ENCODE peak calls at places on chromosomes 12 and 14, in seven cellular contexts. One of them, this sample, is unnamed.

GRCh38 chr12:1797011-1797901 is 23.1 kb upstream of the LRTM2 start:
- DNase-seq in GM04504: no peak
- DNase-seq in activated naive CD4-positive, alpha-beta T cell treated with anti-CD3 and anti-CD28 coated beads, Interleukin-2, amount 10 ng/mL, durations not matched to agents 7 days and 5 days: peak
- DNase-seq in anterior cingulate cortex: no peak
- DNase-seq in pulmonary artery endothelial cell: no peak
- DNase-seq in myocyte: no peak
- DNase-seq in RWPE1: no peak
- DNase-seq in this sample: no peak

GRCh38 chr14:52895000-52895399 is 55.9 kb downstream of the FERMT2 start:
- DNase-seq in GM04504: no peak
- DNase-seq in activated naive CD4-positive, alpha-beta T cell treated with anti-CD3 and anti-CD28 coated beads, Interleukin-2, amount 10 ng/mL, durations not matched to agents 7 days and 5 days: no peak
- DNase-seq in anterior cingulate cortex: no peak
- DNase-seq in pulmonary artery endothelial cell: no peak
- DNase-seq in myocyte: peak
- DNase-seq in RWPE1: no peak
- DNase-seq in this sample: no peak

GRCh38 chr12:38157274-38157932 is 159.2 kb upstream of the ALG10B start:
- DNase-seq in GM04504: no peak
- DNase-seq in activated naive CD4-positive, alpha-beta T cell treated with anti-CD3 and anti-CD28 coated beads, Interleukin-2, amount 10 ng/mL, durations not matched to agents 7 days and 5 days: no peak
- DNase-seq in anterior cingulate cortex: no peak
- DNase-seq in pulmonary artery endothelial cell: no peak
- DNase-seq in myocyte: no peak
- DNase-seq in RWPE1: no peak
- DNase-seq in this sample: no peak

GRCh38 chr12:91920276-91920675 is 225.4 kb downstream of the BTG1 start:
- DNase-seq in GM04504: peak
- DNase-seq in activated naive CD4-positive, alpha-beta T cell treated with anti-CD3 and anti-CD28 coated beads, Interleukin-2, amount 10 ng/mL, durations not matched to agents 7 days and 5 days: no peak
- DNase-seq in anterior cingulate cortex: no peak
- DNase-seq in pulmonary artery endothelial cell: no peak
- DNase-seq in myocyte: no peak
- DNase-seq in RWPE1: no peak
- DNase-seq in this sample: no peak

GRCh38 chr12:16352481-16352880 is 5.0 kb downstream of the MGST1 start:
- DNase-seq in GM04504: no peak
- DNase-seq in activated naive CD4-positive, alpha-beta T cell treated with anti-CD3 and anti-CD28 coated beads, Interleukin-2, amount 10 ng/mL, durations not matched to agents 7 days and 5 days: no peak
- DNase-seq in anterior cingulate cortex: no peak
- DNase-seq in pulmonary artery endothelial cell: no peak
- DNase-seq in myocyte: no peak
- DNase-seq in RWPE1: no peak
- DNase-seq in this sample: no peak

GRCh38 chr12:104790296-104791125 is 167.6 kb downstream of the SLC41A2 start:
- DNase-seq in GM04504: no peak
- DNase-seq in activated naive CD4-positive, alpha-beta T cell treated with anti-CD3 and anti-CD28 coated beads, Interleukin-2, amount 10 ng/mL, durations not matched to agents 7 days and 5 days: peak
- DNase-seq in anterior cingulate cortex: no peak
- DNase-seq in pulmonary artery endothelial cell: no peak
- DNase-seq in myocyte: peak
- DNase-seq in RWPE1: peak
- DNase-seq in this sample: no peak

GRCh38 chr12:121494093-121494787 is 86.6 kb downstream of the KDM2B start:
- DNase-seq in GM04504: no peak
- DNase-seq in activated naive CD4-positive, alpha-beta T cell treated with anti-CD3 and anti-CD28 coated beads, Interleukin-2, amount 10 ng/mL, durations not matched to agents 7 days and 5 days: peak
- DNase-seq in anterior cingulate cortex: peak
- DNase-seq in pulmonary artery endothelial cell: no peak
- DNase-seq in myocyte: peak
- DNase-seq in RWPE1: peak
- DNase-seq in this sample: no peak

GRCh38 chr14:66508846-66509621 is 1.1 kb downstream of the GPHN start:
- DNase-seq in GM04504: no peak
- DNase-seq in activated naive CD4-positive, alpha-beta T cell treated with anti-CD3 and anti-CD28 coated beads, Interleukin-2, amount 10 ng/mL, durations not matched to agents 7 days and 5 days: peak
- DNase-seq in anterior cingulate cortex: peak
- DNase-seq in pulmonary artery endothelial cell: no peak
- DNase-seq in myocyte: peak
- DNase-seq in RWPE1: peak
- DNase-seq in this sample: peak

GRCh38 chr14:59585891-59586554 is 9.4 kb upstream of the CCDC175 start:
- DNase-seq in GM04504: no peak
- DNase-seq in activated naive CD4-positive, alpha-beta T cell treated with anti-CD3 and anti-CD28 coated beads, Interleukin-2, amount 10 ng/mL, durations not matched to agents 7 days and 5 days: no peak
- DNase-seq in anterior cingulate cortex: no peak
- DNase-seq in pulmonary artery endothelial cell: peak
- DNase-seq in myocyte: no peak
- DNase-seq in RWPE1: peak
- DNase-seq in this sample: no peak

GRCh38 chr12:66775941-66776340 is 97.1 kb upstream of the GRIP1 start:
- DNase-seq in GM04504: no peak
- DNase-seq in activated naive CD4-positive, alpha-beta T cell treated with anti-CD3 and anti-CD28 coated beads, Interleukin-2, amount 10 ng/mL, durations not matched to agents 7 days and 5 days: no peak
- DNase-seq in anterior cingulate cortex: no peak
- DNase-seq in pulmonary artery endothelial cell: no peak
- DNase-seq in myocyte: no peak
- DNase-seq in RWPE1: no peak
- DNase-seq in this sample: no peak

GRCh38 chr12:109611223-109611622 is 37.6 kb downstream of the MVK start:
- DNase-seq in GM04504: no peak
- DNase-seq in activated naive CD4-positive, alpha-beta T cell treated with anti-CD3 and anti-CD28 coated beads, Interleukin-2, amount 10 ng/mL, durations not matched to agents 7 days and 5 days: no peak
- DNase-seq in anterior cingulate cortex: no peak
- DNase-seq in pulmonary artery endothelial cell: no peak
- DNase-seq in myocyte: peak
- DNase-seq in RWPE1: no peak
- DNase-seq in this sample: no peak